ENCODE peak calls at places on chromosomes 5 and 9, in four cellular contexts. A, S, H and I are unnamed samples.
A peak's percentile ranks its signal among the peaks of the same experiment; 100 is the strongest.

GRCh38 chr5:35761541-35761940 is 95.2 kb upstream of the IL7R start:
- DNase-seq in A (no peak), S (no peak), H (no peak), I (no peak)

GRCh38 chr9:69546265-69546664 is 125.9 kb downstream of the APBA1 start:
- DNase-seq in A (peak; percentile 57), S (no peak), H (no peak), I (peak; percentile 36)

GRCh38 chr5:6736106-6736505 is 22.9 kb downstream of the TENT4A start:
- DNase-seq in A (no peak), H (no peak), S (no peak), I (no peak)

GRCh38 chr5:2757563-2758311 is 6.3 kb upstream of the IRX2 start:
- DNase-seq in H (peak; percentile 78), S (no peak), A (peak; percentile 40), I (peak; percentile 100)

GRCh38 chr9:77953590-77953989 is 78.0 kb downstream of the GNAQ start:
- DNase-seq in S (no peak), H (no peak), A (no peak), I (no peak)

GRCh38 chr9:88775037-88775471 is 216.2 kb upstream of the S1PR3 start:
- DNase-seq in H (peak; percentile 98), A (no peak), S (no peak), I (peak; percentile 91)

GRCh38 chr5:40041452-40041851 is 616.7 kb upstream of the DAB2 start:
- DNase-seq in H (no peak), S (no peak), A (no peak), I (peak; percentile 43)

GRCh38 chr5:1352231-1352825 is 7.4 kb upstream of the CLPTM1L start:
- DNase-seq in A (no peak), S (no peak), H (no peak), I (no peak)

GRCh38 chr9:93427655-93428379 is 23.7 kb upstream of the FAM120A start:
- DNase-seq in S (no peak), A (peak; percentile 53), H (no peak), I (peak; percentile 5)

GRCh38 chr9:92770005-92770995 is 5.7 kb upstream of the BICD2 start:
- DNase-seq in S (peak; percentile 80), A (peak; percentile 73), H (no peak), I (peak; percentile 75)

GRCh38 chr9:94031380-94031779 is 52.9 kb upstream of the PTPDC1 start:
- DNase-seq in A (no peak), H (no peak), S (no peak), I (peak; percentile 18)

GRCh38 chr9:33189331-33189731 is 22.2 kb upstream of the B4GALT1 start:
- DNase-seq in H (no peak), A (no peak), S (no peak), I (no peak)

GRCh38 chr5:139634541-139634940 is 13.6 kb upstream of the CXXC5 start:
- DNase-seq in A (no peak), H (no peak), S (no peak), I (no peak)

GRCh38 chr9:7653262-7653661 is 146.3 kb downstream of the DMAC1 start:
- DNase-seq in H (no peak), S (no peak), A (no peak), I (no peak)

GRCh38 chr5:171588790-171589189 is 169.3 kb downstream of the FGF18 start:
- DNase-seq in H (no peak), A (no peak), S (no peak), I (no peak)

GRCh38 chr9:136310273-136311030 is 6.6 kb upstream of the CCDC187 start:
- DNase-seq in H (no peak), A (no peak), S (no peak), I (no peak)

GRCh38 chr5:108001222-108001621 is 330.5 kb upstream of the EFNA5 start:
- DNase-seq in S (no peak), H (no peak), A (no peak), I (no peak)

GRCh38 chr5:107997338-107997979 is 326.7 kb upstream of the EFNA5 start:
- DNase-seq in H (peak; percentile 75), A (no peak), S (no peak), I (peak; percentile 9)

DNA sequence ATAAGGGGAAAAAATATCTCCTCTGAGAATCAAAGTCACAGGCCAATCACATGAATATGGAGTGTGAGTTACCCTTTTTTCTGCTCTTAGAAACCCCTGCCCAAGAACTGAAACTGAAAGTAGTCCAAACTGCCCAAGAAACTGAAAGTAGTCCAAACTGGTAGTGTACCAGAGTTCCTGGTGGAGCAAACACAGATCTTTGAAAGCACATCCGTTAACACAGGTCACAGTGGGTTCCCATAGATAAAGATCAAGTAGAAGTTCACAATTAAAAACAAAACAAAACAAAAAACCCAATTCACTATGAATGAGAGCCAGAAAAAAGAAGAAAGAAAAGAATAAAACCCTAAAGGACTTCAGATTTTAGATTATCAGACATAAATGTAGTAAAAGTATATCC is 332.4 kb upstream of the EFNA5 start:
- DNase-seq in H (peak; percentile 47), S (no peak), A (no peak), I (peak; percentile 30)
- TF ChIP-seq CTCF in H (no peak), S (no peak), A (no peak), I (no peak)

DNA sequence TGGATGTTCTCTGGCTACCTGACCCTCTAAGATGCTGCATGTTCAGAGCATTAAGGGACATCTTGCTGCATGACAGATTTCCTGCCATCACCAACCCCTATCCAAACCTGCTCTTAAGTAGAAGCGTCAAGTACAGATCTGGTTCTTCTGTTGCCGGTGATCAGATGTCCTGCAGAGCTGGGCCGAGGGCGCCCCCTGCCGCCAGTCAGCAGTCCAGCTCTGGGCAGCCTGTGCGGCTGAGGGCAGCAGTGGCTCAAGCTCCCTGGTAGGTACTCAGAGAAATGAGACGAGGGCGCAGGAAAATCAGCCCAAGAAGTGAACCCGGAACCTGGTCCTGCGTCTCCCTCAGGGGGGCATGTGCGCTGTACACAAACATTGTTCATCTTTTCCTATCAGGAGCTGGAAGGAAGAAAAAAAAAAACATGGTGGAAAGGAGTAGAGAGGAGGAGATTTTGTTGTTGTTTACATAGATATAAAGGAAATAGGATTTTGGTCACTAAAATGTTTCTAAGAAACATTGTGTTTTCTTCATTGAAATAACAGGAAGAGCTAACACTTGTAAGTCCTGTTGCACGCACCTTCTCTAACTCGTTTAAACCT is 95.8 kb downstream of the CFAP90 start:
- DNase-seq in A (peak; percentile 90), S (no peak), H (no peak), I (peak; percentile 63)
- TF ChIP-seq CTCF in A (peak; percentile 96), S (no peak), H (peak; percentile 57), I (peak; percentile 78)

GRCh38 chr5:33936381-33937016 is at the start of gene RXFP3:
- DNase-seq in H (peak; percentile 37), S (no peak), A (no peak), I (no peak)

GRCh38 chr5:33937700-33938506 is 1.7 kb downstream of the RXFP3 start:
- DNase-seq in S (no peak), A (no peak), H (no peak), I (no peak)

GRCh38 chr5:33933723-33934544 is 2.3 kb upstream of the RXFP3 start:
- DNase-seq in S (no peak), H (peak; percentile 40), A (no peak), I (no peak)

GRCh38 chr5:33937017-33937699 is 972 bp downstream of the RXFP3 start:
- DNase-seq in A (no peak), H (no peak), S (no peak), I (no peak)

GRCh38 chr5:33936004-33936380 is 194 bp upstream of the RXFP3 start:
- DNase-seq in H (peak; percentile 51), S (no peak), A (peak; percentile 82), I (no peak)
- TF ChIP-seq CTCF in H (no peak), S (no peak), A (no peak), I (no peak)

GRCh38 chr9:121926417-121926816 is 166.7 kb downstream of the TTLL11 start:
- DNase-seq in H (no peak), S (no peak), A (no peak), I (no peak)

GRCh38 chr9:121927081-121927480 is 166.0 kb downstream of the TTLL11 start:
- DNase-seq in H (no peak), A (no peak), S (no peak), I (no peak)

GRCh38 chr9:121930970-121931369 is 162.1 kb downstream of the TTLL11 start:
- DNase-seq in A (no peak), S (no peak), H (no peak), I (no peak)

GRCh38 chr9:121927636-121928035 is 165.5 kb downstream of the TTLL11 start:
- DNase-seq in H (no peak), S (no peak), A (no peak), I (no peak)

GRCh38 chr9:121929893-121930875 is 162.9 kb downstream of the TTLL11 start:
- DNase-seq in A (peak; percentile 82), H (no peak), S (no peak), I (no peak)
- TF ChIP-seq CTCF in A (peak; percentile 78), H (peak; percentile 5), S (no peak), I (no peak)

GRCh38 chr9:35733109-35733541 is 659 bp downstream of the CREB3 start:
- DNase-seq in A (peak; percentile 78), S (no peak), H (peak; percentile 66), I (peak; percentile 66)
- TF ChIP-seq CTCF in A (peak; percentile 38), S (no peak), H (no peak), I (peak; percentile 15)